ENCODE peak calls at places on chromosomes 11 and 22, in four cellular contexts. One of them, this sample, is unnamed.

GRCh38 chr11:109696191-109696897 is 274.4 kb downstream of the C11orf87 start:
- DNase-seq in endothelial cell: no peak
- DNase-seq in CD8-positive, alpha-beta T cell: no peak
- DNase-seq in B cell: no peak
- DNase-seq in this sample: no peak

GRCh38 chr11:92443109-92443508 is 218.5 kb downstream of the FAT3 start:
- DNase-seq in endothelial cell: no peak
- DNase-seq in B cell: no peak
- DNase-seq in CD8-positive, alpha-beta T cell: no peak
- DNase-seq in this sample: no peak

GRCh38 chr11:131908316-131908715 is 537.9 kb downstream of the NTM start:
- DNase-seq in B cell: no peak
- DNase-seq in CD8-positive, alpha-beta T cell: no peak
- DNase-seq in endothelial cell: no peak
- DNase-seq in this sample: no peak

GRCh38 chr11:68016904-68017817 is 7.0 kb downstream of the ALDH3B1 start:
- DNase-seq in B cell: no peak
- DNase-seq in CD8-positive, alpha-beta T cell: no peak
- DNase-seq in endothelial cell: no peak
- DNase-seq in this sample: no peak

GRCh38 chr22:36463783-36464184 is 17.7 kb downstream of the TXN2 start:
- DNase-seq in CD8-positive, alpha-beta T cell: no peak
- DNase-seq in endothelial cell: no peak
- DNase-seq in B cell: no peak
- DNase-seq in this sample: no peak

GRCh38 chr11:9251306-9251705 is 13.8 kb downstream of the DENND5A start:
- DNase-seq in B cell: no peak
- DNase-seq in CD8-positive, alpha-beta T cell: no peak
- DNase-seq in endothelial cell: no peak
- DNase-seq in this sample: no peak

GRCh38 chr11:68751331-68751856 is at the start of gene TESMIN:
- DNase-seq in B cell: peak
- DNase-seq in CD8-positive, alpha-beta T cell: peak
- DNase-seq in endothelial cell: peak
- DNase-seq in this sample: peak

GRCh38 chr11:18699269-18699596 is 654 bp downstream of the TMEM86A start:
- DNase-seq in endothelial cell: no peak
- DNase-seq in CD8-positive, alpha-beta T cell: no peak
- DNase-seq in B cell: no peak
- DNase-seq in this sample: no peak

GRCh38 chr11:66950113-66950535 is 8.1 kb downstream of the PC start:
- DNase-seq in CD8-positive, alpha-beta T cell: no peak
- DNase-seq in endothelial cell: no peak
- DNase-seq in B cell: no peak
- DNase-seq in this sample: no peak

GRCh38 chr11:104053743-104054142 is 17.3 kb downstream of the DDI1 start:
- DNase-seq in endothelial cell: no peak
- DNase-seq in B cell: no peak
- DNase-seq in CD8-positive, alpha-beta T cell: no peak
- DNase-seq in this sample: no peak

GRCh38 chr11:80727315-80727714 is 1286.5 kb upstream of the TENM4 start:
- DNase-seq in endothelial cell: peak
- DNase-seq in B cell: peak
- DNase-seq in CD8-positive, alpha-beta T cell: no peak
- DNase-seq in this sample: peak

GRCh38 chr11:2799881-2800654 is 85.5 kb downstream of the CDKN1C start:
- DNase-seq in B cell: no peak
- DNase-seq in CD8-positive, alpha-beta T cell: no peak
- DNase-seq in endothelial cell: no peak
- DNase-seq in this sample: no peak

GRCh38 chr11:134521001-134521400 is 109.0 kb upstream of the B3GAT1 start:
- DNase-seq in CD8-positive, alpha-beta T cell: no peak
- DNase-seq in endothelial cell: no peak
- DNase-seq in B cell: no peak
- DNase-seq in this sample: no peak

GRCh38 chr11:73350908-73351636 is 25.1 kb upstream of the RELT start:
- DNase-seq in B cell: peak
- DNase-seq in endothelial cell: peak
- DNase-seq in CD8-positive, alpha-beta T cell: peak
- DNase-seq in this sample: peak

GRCh38 chr22:32318361-32318760 is 39.3 kb upstream of the RFPL3 start:
- DNase-seq in CD8-positive, alpha-beta T cell: no peak
- DNase-seq in B cell: no peak
- DNase-seq in endothelial cell: no peak
- DNase-seq in this sample: no peak

GRCh38 chr22:46547179-46547882 is 9.9 kb upstream of the CELSR1 start:
- DNase-seq in B cell: no peak
- DNase-seq in CD8-positive, alpha-beta T cell: no peak
- DNase-seq in endothelial cell: no peak
- DNase-seq in this sample: no peak

GRCh38 chr11:119739021-119739703 is 10.2 kb upstream of the NECTIN1 start:
- DNase-seq in endothelial cell: no peak
- DNase-seq in B cell: no peak
- DNase-seq in CD8-positive, alpha-beta T cell: no peak
- DNase-seq in this sample: no peak

GRCh38 chr11:64014361-64014760 is 21.4 kb upstream of the FLRT1 start:
- DNase-seq in endothelial cell: no peak
- DNase-seq in CD8-positive, alpha-beta T cell: no peak
- DNase-seq in B cell: no peak
- DNase-seq in this sample: no peak

GRCh38 chr11:104163100-104164027 is 583 bp downstream of the PDGFD start:
- DNase-seq in B cell: no peak
- DNase-seq in CD8-positive, alpha-beta T cell: no peak
- DNase-seq in endothelial cell: peak
- DNase-seq in this sample: peak

GRCh38 chr22:46602025-46602424 is 18.2 kb upstream of the GRAMD4 start:
- DNase-seq in endothelial cell: no peak
- DNase-seq in B cell: no peak
- DNase-seq in CD8-positive, alpha-beta T cell: no peak
- DNase-seq in this sample: no peak

GRCh38 chr22:39471421-39472141 is 14.8 kb downstream of the MGAT3 start:
- DNase-seq in B cell: no peak
- DNase-seq in CD8-positive, alpha-beta T cell: no peak
- DNase-seq in endothelial cell: no peak
- DNase-seq in this sample: peak

GRCh38 chr11:68302256-68303054 is 9.9 kb upstream of the LRP5 start:
- DNase-seq in CD8-positive, alpha-beta T cell: no peak
- DNase-seq in B cell: no peak
- DNase-seq in endothelial cell: no peak
- DNase-seq in this sample: no peak

GRCh38 chr11:12287009-12287373 is 90.4 kb upstream of the PARVA start:
- DNase-seq in CD8-positive, alpha-beta T cell: no peak
- DNase-seq in endothelial cell: no peak
- DNase-seq in B cell: no peak
- DNase-seq in this sample: peak

GRCh38 chr11:19367051-19367709 is 126.4 kb upstream of the E2F8 start:
- DNase-seq in B cell: no peak
- DNase-seq in endothelial cell: no peak
- DNase-seq in CD8-positive, alpha-beta T cell: no peak
- DNase-seq in this sample: no peak

GRCh38 chr22:39717099-39717498 is 146.5 kb downstream of the CACNA1I start:
- DNase-seq in B cell: no peak
- DNase-seq in CD8-positive, alpha-beta T cell: no peak
- DNase-seq in endothelial cell: no peak
- DNase-seq in this sample: no peak

GRCh38 chr11:111652184-111652583 is 49.9 kb downstream of the SIK2 start:
- DNase-seq in CD8-positive, alpha-beta T cell: no peak
- DNase-seq in B cell: no peak
- DNase-seq in endothelial cell: no peak
- DNase-seq in this sample: no peak

GRCh38 chr11:34198523-34198922 is 93.1 kb downstream of the NAT10 start:
- DNase-seq in endothelial cell: no peak
- DNase-seq in B cell: no peak
- DNase-seq in CD8-positive, alpha-beta T cell: peak
- DNase-seq in this sample: no peak

GRCh38 chr11:66937334-66937733 is 20.8 kb downstream of the PC start:
- DNase-seq in CD8-positive, alpha-beta T cell: no peak
- DNase-seq in B cell: no peak
- DNase-seq in endothelial cell: no peak
- DNase-seq in this sample: no peak

GRCh38 chr11:32224580-32224979 is 133.7 kb downstream of the RCN1 start:
- DNase-seq in CD8-positive, alpha-beta T cell: no peak
- DNase-seq in endothelial cell: no peak
- DNase-seq in B cell: no peak
- DNase-seq in this sample: no peak

GRCh38 chr11:65422104-65422632 is 430 bp upstream of the NEAT1 start:
- DNase-seq in CD8-positive, alpha-beta T cell: peak
- DNase-seq in B cell: peak
- DNase-seq in endothelial cell: peak
- DNase-seq in this sample: peak

GRCh38 chr11:93225642-93226041 is 27.9 kb upstream of the SLC36A4 start:
- DNase-seq in B cell: peak
- DNase-seq in endothelial cell: no peak
- DNase-seq in CD8-positive, alpha-beta T cell: no peak
- DNase-seq in this sample: peak

GRCh38 chr11:102393272-102393730 is 46.3 kb downstream of the BIRC2 start:
- DNase-seq in B cell: no peak
- DNase-seq in endothelial cell: no peak
- DNase-seq in CD8-positive, alpha-beta T cell: no peak
- DNase-seq in this sample: no peak

GRCh38 chr11:85809191-85809590 is 1.8 kb downstream of the SYTL2 start:
- DNase-seq in CD8-positive, alpha-beta T cell: no peak
- DNase-seq in endothelial cell: no peak
- DNase-seq in B cell: peak
- DNase-seq in this sample: peak

GRCh38 chr11:85810871-85811611 is at the start of gene SYTL2:
- DNase-seq in endothelial cell: peak
- DNase-seq in B cell: peak
- DNase-seq in CD8-positive, alpha-beta T cell: peak
- DNase-seq in this sample: peak

GRCh38 chr11:85811624-85812023 is 683 bp upstream of the SYTL2 start:
- DNase-seq in B cell: peak
- DNase-seq in CD8-positive, alpha-beta T cell: no peak
- DNase-seq in endothelial cell: no peak
- DNase-seq in this sample: no peak

GRCh38 chr11:85810521-85810870 is 445 bp downstream of the SYTL2 start:
- DNase-seq in endothelial cell: peak
- DNase-seq in CD8-positive, alpha-beta T cell: no peak
- DNase-seq in B cell: no peak
- DNase-seq in this sample: no peak

DNA sequence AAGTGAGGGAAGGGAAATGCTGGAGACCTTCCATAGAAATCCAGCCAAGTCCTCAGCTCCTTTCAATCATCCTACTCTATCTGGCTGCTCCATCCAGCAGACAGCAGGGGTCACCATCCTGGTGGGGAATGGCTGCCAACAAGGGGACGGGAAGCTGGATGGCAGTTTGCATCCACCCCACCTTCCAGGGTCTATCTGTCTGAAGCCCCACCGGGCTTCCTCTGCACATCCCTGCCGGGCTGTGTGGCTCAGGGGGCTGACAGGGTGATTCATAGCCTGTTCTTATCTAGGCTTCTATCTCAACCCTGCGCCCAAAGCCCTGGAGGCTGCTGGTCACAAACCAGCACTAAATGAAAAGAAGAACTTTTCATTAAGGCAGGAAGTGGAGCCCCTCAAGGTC is 1.1 kb downstream of the SYTL2 start:
- DNase-seq in CD8-positive, alpha-beta T cell: peak
- DNase-seq in endothelial cell: peak
- DNase-seq in B cell: peak
- DNase-seq in this sample: no peak
- TF ChIP-seq CTCF in CD8-positive, alpha-beta T cell: no peak
- TF ChIP-seq CTCF in endothelial cell: no peak
- TF ChIP-seq CTCF in B cell: no peak
- TF ChIP-seq CTCF in this sample: no peak

DNA sequence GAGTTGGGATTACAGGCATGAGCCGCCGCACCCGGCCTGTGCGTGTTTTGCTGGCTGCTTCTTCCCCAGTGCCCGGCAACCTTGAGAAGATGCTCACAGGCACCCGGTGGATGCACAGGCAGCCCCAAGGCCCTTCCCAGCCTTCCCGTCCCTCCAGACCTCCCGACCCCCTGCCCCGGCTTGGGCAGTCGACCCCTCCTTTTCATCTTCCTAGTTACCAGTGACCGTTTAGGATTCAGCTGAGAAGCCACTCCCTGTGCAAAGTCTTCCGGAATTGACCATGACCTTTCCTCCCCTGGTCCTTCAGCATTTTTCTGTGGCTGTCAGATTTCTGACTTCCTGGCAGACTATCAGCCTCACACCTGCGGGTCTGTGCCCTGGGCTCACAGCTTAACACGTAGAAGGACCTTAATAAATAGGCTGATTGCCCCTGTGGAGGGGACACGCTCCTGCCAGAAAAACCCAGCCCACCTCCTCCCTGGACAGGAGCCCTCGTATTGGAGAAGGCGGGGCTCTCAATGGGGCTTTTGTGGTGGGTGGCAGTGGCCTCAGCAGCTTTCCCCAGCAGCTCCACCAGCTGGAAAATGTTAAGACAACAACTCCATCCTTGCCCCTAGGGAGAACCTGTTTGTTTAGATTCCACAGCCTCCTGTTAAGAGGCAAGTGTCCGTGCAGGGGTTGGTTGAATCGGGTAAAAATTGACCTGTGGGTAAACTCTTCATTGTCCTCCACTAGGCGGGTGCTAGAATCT is 10.4 kb upstream of the ANO1 start:
- DNase-seq in endothelial cell: peak
- DNase-seq in CD8-positive, alpha-beta T cell: no peak
- DNase-seq in B cell: no peak
- DNase-seq in this sample: peak
- TF ChIP-seq CTCF in endothelial cell: no peak
- TF ChIP-seq CTCF in CD8-positive, alpha-beta T cell: no peak
- TF ChIP-seq CTCF in B cell: no peak
- TF ChIP-seq CTCF in this sample: no peak

GRCh38 chr11:128776434-128777284 is 82.8 kb downstream of the FLI1 start:
- DNase-seq in endothelial cell: peak
- DNase-seq in B cell: peak
- DNase-seq in CD8-positive, alpha-beta T cell: no peak
- DNase-seq in this sample: peak
- TF ChIP-seq CTCF in endothelial cell: peak
- TF ChIP-seq CTCF in B cell: peak
- TF ChIP-seq CTCF in CD8-positive, alpha-beta T cell: peak
- TF ChIP-seq CTCF in this sample: peak

GRCh38 chr11:44286268-44286880 is 23.6 kb downstream of the ALX4 start:
- DNase-seq in endothelial cell: peak
- DNase-seq in CD8-positive, alpha-beta T cell: peak
- DNase-seq in B cell: peak
- DNase-seq in this sample: peak
- TF ChIP-seq CTCF in endothelial cell: peak
- TF ChIP-seq CTCF in CD8-positive, alpha-beta T cell: peak
- TF ChIP-seq CTCF in B cell: peak
- TF ChIP-seq CTCF in this sample: peak

GRCh38 chr11:6251120-6251733 is 8.4 kb upstream of the CCKBR start:
- DNase-seq in endothelial cell: peak
- DNase-seq in CD8-positive, alpha-beta T cell: no peak
- DNase-seq in B cell: peak
- DNase-seq in this sample: peak
- TF ChIP-seq CTCF in endothelial cell: peak
- TF ChIP-seq CTCF in CD8-positive, alpha-beta T cell: peak
- TF ChIP-seq CTCF in B cell: peak
- TF ChIP-seq CTCF in this sample: peak